ENCODE peak calls at places on chromosome 22, in five cellular contexts. A is pancreas, F is hepatocyte, J is psoas muscle, N is upper lobe of left lung. L is an unnamed sample.

GRCh38 chr22:44394246-44395115 is 81.7 kb upstream of the SHISAL1 start:
- DNase-seq in A (no peak), F (no peak), J (peak), N (no peak), L (no peak)

GRCh38 chr22:45164217-45165123 is 745 bp downstream of the NUP50 start:
- DNase-seq in A (peak), F (peak), J (peak), N (peak), L (peak)

GRCh38 chr22:21599053-21599893 is 30.5 kb downstream of the YDJC start:
- DNase-seq in A (no peak), F (no peak), J (no peak), N (no peak), L (no peak)

GRCh38 chr22:27990879-27991278 is 71.8 kb upstream of the PITPNB start:
- DNase-seq in A (no peak), F (peak), J (peak), N (no peak), L (peak)

GRCh38 chr22:32327066-32327465 is 30.6 kb upstream of the RFPL3 start:
- DNase-seq in A (no peak), F (no peak), J (no peak), N (no peak), L (no peak)

GRCh38 chr22:34129691-34130486 is 209.6 kb upstream of the LARGE1 start:
- DNase-seq in A (no peak), F (no peak), J (no peak), N (no peak), L (peak)

GRCh38 chr22:25661067-25661466 is 80.9 kb upstream of the MYO18B start:
- DNase-seq in A (no peak), F (no peak), J (no peak), N (no peak), L (no peak)

GRCh38 chr22:17368727-17369552 is at the start of gene CECR2:
- DNase-seq in A (peak), F (peak), J (peak), N (peak), L (peak)

GRCh38 chr22:26547426-26547825 is 35.2 kb upstream of the TFIP11 start:
- DNase-seq in A (no peak), F (no peak), J (no peak), N (no peak), L (no peak)

GRCh38 chr22:26086359-26086758 is 82.9 kb upstream of the SEZ6L start:
- DNase-seq in A (no peak), F (no peak), J (no peak), N (no peak), L (no peak)

GRCh38 chr22:46031066-46031465 is 54.1 kb upstream of the WNT7B start:
- DNase-seq in A (peak), F (no peak), J (no peak), N (no peak), L (no peak)

GRCh38 chr22:26170112-26170492 is 840 bp downstream of the SEZ6L start:
- DNase-seq in A (no peak), F (no peak), J (no peak), N (no peak), L (no peak)

GRCh38 chr22:33757041-33757440 is 163.2 kb downstream of the LARGE1 start:
- DNase-seq in A (no peak), F (no peak), J (no peak), N (no peak), L (no peak)

GRCh38 chr22:44572414-44573207 is 74.6 kb upstream of the RTL6 start:
- DNase-seq in A (no peak), F (no peak), J (peak), N (peak), L (no peak)

GRCh38 chr22:30940655-30941362 is 27.8 kb downstream of the MORC2 start:
- DNase-seq in A (no peak), F (no peak), J (no peak), N (no peak), L (no peak)

GRCh38 chr22:38618682-38619081 is 37.5 kb downstream of the FAM227A start:
- DNase-seq in A (no peak), F (no peak), J (no peak), N (no peak), L (no peak)

GRCh38 chr22:35043251-35043931 is 22.6 kb upstream of the ISX start:
- DNase-seq in A (no peak), F (no peak), J (no peak), N (no peak), L (no peak)

GRCh38 chr22:47324435-47324990 is 562.1 kb downstream of the TBC1D22A start:
- DNase-seq in A (no peak), F (no peak), J (no peak), N (no peak), L (no peak)

GRCh38 chr22:32199341-32199740 is 5.5 kb downstream of the RFPL2 start:
- DNase-seq in A (no peak), F (no peak), J (no peak), N (no peak), L (no peak)

GRCh38 chr22:45026511-45026910 is 16.7 kb upstream of the PHF21B start:
- DNase-seq in A (no peak), F (no peak), J (no peak), N (no peak), L (no peak)

GRCh38 chr22:38471237-38471636 is 3.3 kb downstream of the KDELR3 start:
- DNase-seq in A (no peak), F (no peak), J (no peak), N (no peak), L (no peak)

GRCh38 chr22:49015459-49015858 is 812.2 kb downstream of the BRD1 start:
- DNase-seq in A (no peak), F (no peak), J (no peak), N (peak), L (no peak)

GRCh38 chr22:26897384-26897783 is 240.0 kb downstream of the MIAT start:
- DNase-seq in A (no peak), F (no peak), J (no peak), N (no peak), L (no peak)

GRCh38 chr22:48198489-48199459 is 1436.3 kb downstream of the TBC1D22A start:
- DNase-seq in A (no peak), F (no peak), J (no peak), N (no peak), L (peak)

GRCh38 chr22:21876486-21877176 is 9.2 kb upstream of the MAPK1 start:
- DNase-seq in A (no peak), F (no peak), J (no peak), N (no peak), L (no peak)

GRCh38 chr22:31876156-31877035 is 67.9 kb upstream of the YWHAH start:
- DNase-seq in A (no peak), F (no peak), J (no peak), N (no peak), L (no peak)

GRCh38 chr22:21764038-21764804 is 28.6 kb upstream of the YPEL1 start:
- DNase-seq in A (no peak), F (no peak), J (no peak), N (no peak), L (no peak)

GRCh38 chr22:46935506-46936377 is 173.3 kb downstream of the TBC1D22A start:
- DNase-seq in A (no peak), F (peak), J (no peak), N (no peak), L (peak)

GRCh38 chr22:23205330-23205729 is 25.0 kb downstream of the BCR start:
- DNase-seq in A (no peak), F (no peak), J (no peak), N (no peak), L (no peak)

GRCh38 chr22:47629273-47629711 is 866.8 kb downstream of the TBC1D22A start:
- DNase-seq in A (no peak), F (no peak), J (no peak), N (no peak), L (no peak)

GRCh38 chr22:21766933-21767462 is 31.4 kb upstream of the YPEL1 start:
- DNase-seq in A (no peak), F (no peak), J (no peak), N (no peak), L (no peak)

GRCh38 chr22:31647921-31648320 is 14.1 kb downstream of the PISD start:
- DNase-seq in A (no peak), F (no peak), J (no peak), N (no peak), L (no peak)

GRCh38 chr22:39240841-39241631 is 3.7 kb downstream of the PDGFB start:
- DNase-seq in A (peak), F (peak), J (peak), N (no peak), L (peak)

GRCh38 chr22:26905076-26905475 is 247.7 kb downstream of the MIAT start:
- DNase-seq in A (no peak), F (no peak), J (no peak), N (no peak), L (no peak)

GRCh38 chr22:40116496-40117200 is 61.1 kb upstream of the TNRC6B start:
- DNase-seq in A (no peak), F (no peak), J (no peak), N (no peak), L (no peak)

GRCh38 chr22:41621099-41621910 is at the start of gene XRCC6:
- DNase-seq in A (peak), F (peak), J (peak), N (peak), L (peak)

GRCh38 chr22:41621911-41622179 is 750 bp downstream of the XRCC6 start:
- DNase-seq in A (no peak), F (no peak), J (no peak), N (no peak), L (no peak)

GRCh38 chr22:41625577-41625976 is 4.5 kb downstream of the XRCC6 start:
- DNase-seq in A (no peak), F (no peak), J (no peak), N (no peak), L (no peak)

GRCh38 chr22:41619979-41620645 is 731 bp downstream of the DESI1 start:
- DNase-seq in A (peak), F (peak), J (peak), N (peak), L (peak)

GRCh38 chr22:41620646-41621098 is at the start of gene DESI1:
- DNase-seq in A (no peak), F (peak), J (no peak), N (no peak), L (no peak)
- H3K27ac ChIP-seq in A (peak), F (peak), J (peak), N (peak), L (peak)

DNA sequence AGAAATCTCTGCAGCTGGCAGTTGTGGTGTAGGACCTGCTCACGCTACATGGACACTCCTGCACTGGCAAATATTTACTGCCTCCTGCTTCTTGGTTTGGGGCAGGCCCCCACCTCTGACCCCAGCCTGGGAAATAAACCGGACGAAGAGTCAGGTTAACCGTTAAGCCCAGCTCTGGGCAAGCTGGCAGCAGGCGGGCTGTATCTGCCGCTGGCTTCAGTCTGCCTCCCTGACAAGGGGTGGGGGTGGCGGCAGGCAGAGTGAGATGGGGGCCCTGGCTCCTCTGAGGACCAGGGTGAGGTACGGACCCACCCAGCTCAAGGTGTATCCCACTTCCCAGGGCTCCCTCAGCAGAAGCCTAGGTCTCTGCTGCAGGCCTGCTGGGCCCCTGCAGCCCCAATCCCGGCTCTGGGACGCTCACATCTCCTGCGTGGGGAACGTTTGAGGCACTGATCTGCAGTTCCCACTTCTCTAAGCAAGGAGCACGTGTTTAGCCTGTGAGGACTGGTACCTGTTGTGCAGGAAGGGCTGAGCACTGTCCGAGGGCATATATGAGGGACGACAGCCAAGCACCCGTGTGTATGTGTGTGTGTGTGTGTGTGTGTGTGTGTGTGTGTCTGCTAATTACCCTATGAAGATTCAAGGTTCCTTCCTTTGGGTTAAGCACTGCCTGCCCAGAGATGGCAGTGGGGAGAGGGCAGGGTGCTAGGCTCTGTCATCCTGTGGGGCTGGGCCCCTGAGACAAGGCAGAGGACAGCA is 1.1 kb upstream of the LRRC75B start:
- DNase-seq in A (no peak), F (no peak), J (no peak), N (no peak), L (peak)
- H3K27ac ChIP-seq in A (peak), F (peak), J (no peak), N (peak), L (no peak)

DNA sequence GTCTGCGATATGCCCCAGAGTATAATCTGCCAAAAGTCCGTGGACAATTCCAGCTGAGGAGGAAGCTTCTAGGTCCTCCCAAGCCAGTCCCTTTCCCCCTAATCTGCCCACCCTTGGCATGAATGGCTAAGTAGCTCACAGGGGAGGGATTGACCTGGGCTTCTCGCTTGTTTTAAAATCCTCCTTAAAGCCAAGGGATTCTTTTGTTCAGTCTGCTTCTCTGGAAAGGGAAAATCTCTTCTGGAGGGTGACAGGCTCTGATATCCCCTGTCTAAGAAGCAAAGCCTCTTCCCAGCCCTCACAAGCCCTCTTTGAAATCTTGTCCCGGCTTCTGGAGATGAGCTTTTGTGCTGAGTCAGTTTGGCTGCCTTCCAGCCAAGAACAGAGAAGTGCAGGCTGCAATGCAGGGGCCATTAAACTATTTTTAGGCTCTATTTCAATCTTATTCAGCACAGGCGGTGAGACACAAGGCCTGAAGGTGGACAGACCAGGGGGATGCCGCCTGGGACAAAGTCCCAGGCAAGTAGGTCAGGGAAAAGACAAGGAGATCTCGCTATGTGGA is 23.9 kb downstream of the NEFH start:
- DNase-seq in A (no peak), F (peak), J (no peak), N (no peak), L (peak)
- H3K27ac ChIP-seq in A (no peak), F (no peak), J (no peak), N (no peak), L (no peak)

GRCh38 chr22:37059876-37060449 is 8.4 kb downstream of the KCTD17 start:
- DNase-seq in A (no peak), F (no peak), J (no peak), N (no peak), L (no peak)
- H3K27ac ChIP-seq in A (no peak), F (no peak), J (no peak), N (no peak), L (no peak)

GRCh38 chr22:20060700-20061480 is 19.2 kb upstream of the DGCR8 start:
- DNase-seq in A (no peak), F (no peak), J (no peak), N (no peak), L (no peak)
- H3K27ac ChIP-seq in A (no peak), F (no peak), J (no peak), N (no peak), L (no peak)

DNA sequence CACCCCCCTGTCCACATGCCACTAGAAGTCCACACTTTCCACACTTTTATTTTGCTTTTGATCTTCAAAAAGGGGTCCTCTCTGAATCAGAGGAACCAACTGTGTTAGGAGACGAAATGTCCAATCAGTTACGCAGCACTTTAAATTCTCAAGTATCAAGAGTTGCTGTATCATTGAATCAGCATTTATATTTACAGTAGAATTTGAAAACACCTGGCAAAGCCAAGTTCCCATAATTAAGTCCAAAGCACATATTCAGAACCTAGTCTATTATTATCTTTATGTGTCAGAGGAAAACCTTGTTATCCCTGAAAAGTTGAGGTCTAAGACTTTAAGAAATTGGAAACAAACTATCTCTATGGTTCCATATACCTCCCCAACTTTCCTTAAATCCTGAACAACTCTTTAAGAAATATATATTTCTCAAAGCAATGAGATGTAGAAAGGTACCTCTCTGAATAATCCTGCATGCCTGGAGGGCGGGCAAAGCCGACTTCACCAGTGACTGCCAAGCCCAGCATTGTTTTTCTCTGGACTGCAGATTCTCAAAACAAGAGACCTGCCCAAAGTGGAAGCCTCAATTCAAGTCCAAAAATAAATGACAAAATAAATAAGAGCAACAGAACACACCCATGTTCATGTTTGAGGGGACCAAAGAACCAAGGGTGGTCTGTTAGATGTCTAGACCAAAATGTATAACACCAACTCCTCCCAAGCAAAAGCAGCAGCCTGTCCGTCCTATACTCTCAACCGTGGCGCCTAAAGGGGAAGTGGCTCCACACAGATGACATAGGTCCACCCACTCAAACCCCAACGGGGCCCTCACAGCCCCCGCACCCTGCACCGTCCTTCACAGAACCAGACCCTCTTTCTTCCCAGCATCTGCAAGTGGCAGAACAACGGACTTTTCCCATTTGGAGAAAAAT is 76.0 kb upstream of the ARFGAP3 start:
- DNase-seq in A (no peak), F (no peak), J (no peak), N (no peak), L (no peak)
- H3K27ac ChIP-seq in A (peak), F (peak), J (peak), N (peak), L (peak)

DNA sequence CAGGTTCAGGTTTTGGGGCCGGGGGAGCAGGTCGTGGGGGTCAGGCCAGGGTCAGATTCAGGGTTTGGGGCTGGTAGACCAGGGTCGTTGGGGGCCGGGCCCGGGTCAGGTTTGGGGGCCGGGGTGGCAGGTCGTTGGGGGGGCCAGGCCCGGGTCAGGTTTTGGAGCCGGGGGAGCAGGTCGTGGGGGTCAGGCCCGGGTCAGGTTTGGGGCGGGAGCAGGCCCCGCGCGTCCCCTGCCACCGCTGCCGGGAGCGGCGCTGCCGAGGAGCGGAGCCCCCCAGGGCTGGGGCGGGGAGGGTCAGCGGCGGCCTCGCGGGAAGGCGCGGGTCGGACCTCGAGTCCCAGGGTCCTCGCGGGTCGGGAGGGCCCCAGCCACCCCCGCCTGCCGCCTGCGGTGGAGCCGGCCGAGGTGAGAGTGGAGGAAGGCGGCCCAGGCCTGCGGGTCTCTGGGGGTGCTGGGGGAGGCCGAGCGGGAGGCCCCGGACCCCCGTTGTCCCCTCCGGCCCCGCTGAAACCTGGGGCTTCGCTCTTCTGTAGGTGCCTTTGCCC is 543 bp downstream of the TRABD start:
- DNase-seq in A (peak), F (no peak), J (peak), N (peak), L (no peak)
- H3K27ac ChIP-seq in A (peak), F (peak), J (peak), N (peak), L (peak)

DNA sequence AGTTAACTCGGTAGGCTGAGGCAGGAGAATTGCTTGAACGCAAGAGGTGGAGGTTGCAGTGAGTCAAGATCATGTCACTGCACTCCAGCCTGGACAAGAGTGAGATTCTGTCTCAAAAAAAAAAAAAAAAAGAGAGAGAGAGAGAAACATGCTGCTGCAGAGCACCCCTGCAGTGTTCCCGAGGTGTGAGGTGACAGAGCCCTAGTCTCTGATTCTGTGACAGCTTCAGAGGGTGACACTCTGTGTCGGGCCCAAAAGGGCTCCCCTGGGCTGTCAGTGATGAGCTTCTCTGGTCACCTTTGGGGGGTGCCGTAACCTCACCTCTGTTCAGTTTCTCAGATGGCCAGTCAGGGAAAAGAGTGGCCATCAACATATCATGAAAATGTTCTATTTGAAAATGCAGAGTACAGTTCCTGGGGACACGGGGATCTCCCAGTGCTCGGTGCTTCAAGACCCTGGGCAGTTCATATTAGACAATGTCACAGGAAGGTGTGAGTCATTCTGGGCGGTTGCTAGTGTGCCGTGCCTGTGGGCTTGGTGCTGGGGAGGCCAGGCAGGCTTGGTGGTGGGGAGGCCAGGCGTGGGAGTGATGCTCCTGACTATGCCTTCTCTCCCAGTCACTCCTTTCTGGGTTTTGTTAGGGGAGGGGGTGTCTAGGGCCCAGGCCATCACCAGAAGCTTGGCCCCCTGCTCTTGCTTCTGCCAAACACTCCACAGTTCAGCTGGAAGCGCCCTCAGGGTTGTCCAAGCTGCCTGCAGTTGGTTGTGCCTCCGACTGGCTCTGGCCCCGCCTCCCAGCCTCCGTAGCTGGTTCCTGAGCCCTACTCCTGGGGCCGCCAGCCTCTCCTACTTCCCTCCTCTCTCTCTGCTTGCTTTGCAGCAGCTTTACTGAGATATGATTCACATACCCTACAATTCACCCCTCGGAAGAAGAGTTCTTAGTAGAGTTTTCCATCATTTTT is 52.5 kb upstream of the CLDN5 start:
- DNase-seq in A (no peak), F (peak), J (no peak), N (no peak), L (no peak)
- H3K27ac ChIP-seq in A (no peak), F (no peak), J (peak), N (peak), L (no peak)